ENCODE peak calls at places on chromosome 16, in five cellular contexts. U is fibroblast of lung, P is epithelial cell of proximal tubule, G is lung, Z is heart right ventricle. C is an unnamed sample.

GRCh38 chr16:588639-588888 is 1.3 kb upstream of the RAB40C start:
- DNase-seq in Z (peak; percentile 45), U (peak; percentile 76), G (no peak), P (no peak), C (no peak)

GRCh38 chr16:72198021-72198420 is 26.1 kb upstream of the PMFBP1 start:
- DNase-seq in G (no peak), P (no peak), U (peak; percentile 73), Z (no peak), C (no peak)

GRCh38 chr16:12612598-12613101 is 191.0 kb downstream of the CPPED1 start:
- DNase-seq in Z (no peak), G (no peak), P (peak; percentile 96), U (peak; percentile 32), C (no peak)

GRCh38 chr16:85206472-85207356 is 94.4 kb upstream of the CIBAR2 start:
- DNase-seq in P (no peak), Z (peak; percentile 84), U (peak; percentile 56), G (no peak), C (no peak)

GRCh38 chr16:84507011-84507982 is 2.8 kb upstream of the MEAK7 start:
- DNase-seq in G (no peak), P (no peak), Z (no peak), U (no peak), C (peak; percentile 48)

GRCh38 chr16:31452631-31453106 is 6.6 kb upstream of the ARMC5 start:
- DNase-seq in P (no peak), G (no peak), U (peak; percentile 93), Z (no peak), C (no peak)

GRCh38 chr16:70726869-70727494 is 41.1 kb upstream of the MTSS2 start:
- DNase-seq in P (no peak), U (no peak), Z (peak; percentile 53), G (no peak), C (no peak)

GRCh38 chr16:86772231-86772510 is 193.8 kb downstream of the FOXL1 start:
- DNase-seq in G (no peak), U (peak; percentile 83), Z (no peak), P (no peak), C (no peak)

GRCh38 chr16:19874026-19874425 is 10.6 kb downstream of the GPRC5B start:
- DNase-seq in G (no peak), U (no peak), Z (no peak), P (no peak), C (no peak)

GRCh38 chr16:48687421-48688038 is 77.5 kb upstream of the N4BP1 start:
- DNase-seq in U (peak; percentile 47), Z (peak; percentile 20), G (peak; percentile 41), P (peak; percentile 3), C (peak; percentile 72)

GRCh38 chr16:87791295-87792204 is 25.8 kb upstream of the KLHDC4 start:
- DNase-seq in G (no peak), Z (no peak), P (no peak), U (no peak), C (no peak)

GRCh38 chr16:86222541-86222940 is 287.8 kb upstream of the FOXF1 start:
- DNase-seq in Z (no peak), U (peak; percentile 70), G (no peak), P (no peak), C (no peak)

GRCh38 chr16:84330685-84331050 is 36.0 kb downstream of the WFDC1 start:
- DNase-seq in Z (no peak), U (no peak), G (no peak), P (no peak), C (no peak)

GRCh38 chr16:61836804-61837398 is 199.3 kb downstream of the CDH8 start:
- DNase-seq in P (no peak), U (peak; percentile 34), Z (no peak), G (no peak), C (no peak)

GRCh38 chr16:66007717-66008116 is 358.8 kb upstream of the CDH5 start:
- DNase-seq in U (peak; percentile 95), Z (no peak), G (no peak), P (no peak), C (no peak)

GRCh38 chr16:20001856-20002707 is 71.6 kb downstream of the GPR139 start:
- DNase-seq in Z (no peak), P (no peak), G (no peak), U (no peak), C (no peak)

GRCh38 chr16:69108069-69108904 is 2.8 kb downstream of the HAS3 start:
- DNase-seq in U (no peak), P (no peak), G (no peak), Z (no peak), C (peak; percentile 38)

GRCh38 chr16:1763521-1764511 is 7.5 kb downstream of the NME3 start:
- DNase-seq in G (no peak), U (peak; percentile 35), P (no peak), Z (no peak), C (no peak)

GRCh38 chr16:83470406-83470805 is 337.4 kb upstream of the HSBP1 start:
- DNase-seq in U (peak; percentile 83), G (no peak), Z (no peak), P (no peak), C (no peak)

DNA sequence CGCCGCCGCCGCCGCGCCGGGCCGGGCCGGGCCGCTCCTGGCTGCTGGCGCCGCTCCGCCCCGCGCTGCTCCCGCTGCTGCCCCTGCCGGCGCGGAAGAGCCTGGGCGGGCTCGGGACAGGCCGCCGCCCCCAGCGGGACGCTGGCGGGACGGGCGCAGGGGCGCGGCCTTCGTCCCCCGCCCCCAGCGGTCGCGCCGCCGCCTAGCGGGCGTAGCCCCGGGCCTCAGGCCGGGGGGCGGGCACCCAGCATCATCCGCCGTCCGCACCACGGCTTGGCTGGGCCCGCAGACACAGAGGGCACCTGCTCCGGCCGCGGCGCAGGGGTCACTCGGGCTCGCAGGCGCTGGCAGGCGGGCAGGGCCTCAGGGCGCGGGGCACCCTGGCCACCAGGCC is at the start of gene AMFR:
- DNase-seq in Z (peak; percentile 76), P (no peak), U (peak; percentile 80), G (peak; percentile 40), C (peak; percentile 97)
- TF ChIP-seq CTCF in Z (peak; percentile 51), P (peak; percentile 14), U (peak; percentile 32), G (no peak), C (peak; percentile 44)

GRCh38 chr16:4570688-4571321 is 14.7 kb downstream of the C16orf96 start:
- DNase-seq in G (no peak), U (no peak), P (no peak), Z (no peak), C (no peak)

GRCh38 chr16:4578961-4579530 is 22.9 kb downstream of the C16orf96 start:
- DNase-seq in U (no peak), G (no peak), Z (no peak), P (no peak), C (no peak)

GRCh38 chr16:4576008-4576407 is 19.9 kb downstream of the C16orf96 start:
- DNase-seq in Z (no peak), G (no peak), U (no peak), P (no peak), C (no peak)

GRCh38 chr16:4572715-4573114 is 16.6 kb downstream of the C16orf96 start:
- DNase-seq in U (no peak), G (no peak), P (no peak), Z (no peak), C (no peak)

DNA sequence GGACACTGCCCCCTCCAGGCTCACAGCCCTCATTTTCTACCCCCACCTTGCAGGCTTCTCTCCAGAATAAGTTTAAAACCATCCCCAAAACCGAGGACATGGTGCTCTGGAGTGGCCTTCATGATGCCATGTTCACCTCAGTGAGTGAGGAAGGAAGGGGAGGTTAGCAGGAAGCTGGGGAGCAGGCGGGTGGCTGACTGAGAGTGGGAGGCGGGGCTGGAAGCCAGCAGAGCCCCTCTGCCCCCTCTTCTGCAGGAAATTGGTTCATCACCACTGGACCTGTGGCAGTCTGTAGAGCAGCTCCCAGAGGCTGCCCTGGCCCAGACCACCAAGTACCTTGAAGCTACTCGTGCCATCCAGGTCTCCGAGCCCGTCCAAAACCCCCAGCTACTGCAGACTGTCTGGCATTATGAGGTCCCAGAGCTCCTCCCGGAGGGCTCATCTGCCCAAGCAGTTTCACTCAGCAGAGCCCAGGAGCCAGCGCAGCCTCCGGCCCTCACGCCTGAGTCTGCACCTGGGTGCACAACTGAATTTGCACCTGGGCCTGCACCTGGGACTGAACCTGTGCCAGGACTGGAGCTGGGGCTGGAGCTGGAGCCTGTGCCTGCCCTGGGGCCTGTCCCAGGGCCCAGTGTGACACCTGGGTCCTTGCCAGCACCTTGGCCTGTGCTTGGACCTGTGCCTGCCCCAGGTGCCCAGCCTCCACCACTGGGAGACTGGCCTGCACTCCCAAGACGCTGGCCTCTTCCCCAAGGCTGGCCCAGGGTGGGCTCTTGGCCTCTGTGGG is 19.0 kb downstream of the C16orf96 start:
- DNase-seq in U (no peak), Z (no peak), P (no peak), G (no peak), C (no peak)
- TF ChIP-seq CTCF in U (no peak), Z (no peak), P (peak; percentile 18), G (no peak), C (no peak)

GRCh38 chr16:23509763-23510153 is 536 bp downstream of the GGA2 start:
- DNase-seq in G (no peak), U (peak; percentile 33), Z (peak; percentile 17), P (no peak), C (peak; percentile 45)

GRCh38 chr16:23510154-23510914 is at the start of gene GGA2:
- DNase-seq in Z (peak; percentile 86), U (peak; percentile 76), P (no peak), G (peak; percentile 83), C (peak; percentile 93)

GRCh38 chr16:23511731-23512130 is 1.4 kb upstream of the GGA2 start:
- DNase-seq in Z (no peak), U (no peak), P (no peak), G (no peak), C (no peak)

GRCh38 chr16:23514381-23515152 is 4.3 kb upstream of the GGA2 start:
- DNase-seq in Z (no peak), U (no peak), P (no peak), G (no peak), C (no peak)

GRCh38 chr16:23512168-23512695 is 1.9 kb upstream of the GGA2 start:
- DNase-seq in Z (no peak), U (no peak), G (no peak), P (no peak), C (no peak)
- TF ChIP-seq CTCF in Z (no peak), U (no peak), G (no peak), P (no peak), C (no peak)

DNA sequence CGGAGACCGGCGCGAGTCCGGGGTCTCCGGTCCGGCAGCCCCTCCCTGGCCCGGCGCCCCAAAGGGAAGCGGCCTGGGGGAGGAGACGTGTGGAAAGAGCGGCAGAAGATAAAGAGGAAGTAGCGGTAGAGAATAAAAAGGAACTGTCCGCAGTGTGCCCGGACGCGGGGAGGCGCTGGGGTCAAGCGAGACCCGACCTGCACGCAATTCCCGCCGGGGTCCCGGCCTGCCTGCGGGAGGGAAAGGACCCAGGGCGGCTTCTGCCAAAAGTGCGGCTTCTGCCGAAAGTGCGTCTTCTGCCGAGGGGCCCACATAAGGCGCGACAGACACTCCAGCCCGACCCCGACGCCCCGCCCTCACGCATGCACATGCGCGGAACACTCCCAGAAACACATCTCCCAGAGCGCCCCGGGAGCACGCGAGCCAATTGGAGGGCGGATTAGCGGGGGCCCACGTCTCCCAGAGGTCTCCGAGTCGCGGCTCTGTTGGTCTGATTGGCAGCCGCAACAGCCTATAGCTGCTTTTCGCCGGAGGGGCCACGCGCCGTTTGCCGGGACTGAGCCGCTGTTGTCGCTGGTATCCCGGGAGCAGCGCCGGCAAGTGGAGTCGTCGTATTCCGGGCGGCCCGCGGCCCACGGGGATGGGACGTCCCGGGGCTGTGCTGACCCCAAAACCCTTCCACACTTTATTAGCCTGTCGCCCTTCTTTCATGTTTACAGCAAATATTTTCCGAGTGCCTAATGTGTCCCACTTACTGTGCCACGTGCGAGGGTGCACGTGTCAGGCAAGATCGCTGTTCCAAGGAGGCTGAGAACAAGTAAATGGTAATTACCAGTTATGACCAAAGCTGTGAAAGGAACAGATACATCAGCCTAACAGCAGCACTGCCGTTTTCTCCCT is 8.0 kb upstream of the MEFV start:
- DNase-seq in Z (peak; percentile 98), U (peak; percentile 99), P (peak; percentile 61), G (peak; percentile 98), C (peak; percentile 98)
- TF ChIP-seq CTCF in Z (no peak), U (no peak), P (peak; percentile 29), G (no peak), C (peak; percentile 18)

GRCh38 chr16:78988361-78988992 is 612.1 kb downstream of the MAF start:
- DNase-seq in U (no peak), P (no peak), Z (no peak), G (no peak), C (no peak)
- TF ChIP-seq CTCF in U (no peak), P (no peak), Z (no peak), G (no peak), C (no peak)